ENCODE peak calls at places on chromosome 2, in eight cellular contexts. One of them, this sample, is unnamed.

GRCh38 chr2:144938308-144938709 is 418.4 kb upstream of the ZEB2 start:
- DNase-seq in stomach: no peak
- DNase-seq in cardiac muscle cell: peak; percentile 94
- DNase-seq in upper lobe of right lung: no peak
- DNase-seq in colonic mucosa: no peak
- DNase-seq in astrocyte of the cerebellum: peak; percentile 66
- DNase-seq in BJ: peak; percentile 57
- DNase-seq in transverse colon: no peak
- DNase-seq in this sample: no peak

GRCh38 chr2:113925884-113926283 is 36.0 kb downstream of the ACTR3 start:
- DNase-seq in stomach: no peak
- DNase-seq in cardiac muscle cell: no peak
- DNase-seq in upper lobe of right lung: no peak
- DNase-seq in colonic mucosa: no peak
- DNase-seq in astrocyte of the cerebellum: no peak
- DNase-seq in BJ: no peak
- DNase-seq in transverse colon: no peak
- DNase-seq in this sample: no peak

GRCh38 chr2:18325118-18325517 is 235.3 kb downstream of the RDH14 start:
- DNase-seq in stomach: no peak
- DNase-seq in cardiac muscle cell: no peak
- DNase-seq in upper lobe of right lung: no peak
- DNase-seq in colonic mucosa: no peak
- DNase-seq in astrocyte of the cerebellum: no peak
- DNase-seq in BJ: no peak
- DNase-seq in transverse colon: no peak
- DNase-seq in this sample: no peak

GRCh38 chr2:41836944-41837343 is 210.9 kb upstream of the PKDCC start:
- DNase-seq in stomach: peak; percentile 45
- DNase-seq in cardiac muscle cell: peak; percentile 70
- DNase-seq in upper lobe of right lung: no peak
- DNase-seq in colonic mucosa: peak; percentile 55
- DNase-seq in astrocyte of the cerebellum: peak; percentile 53
- DNase-seq in BJ: no peak
- DNase-seq in transverse colon: peak; percentile 35
- DNase-seq in this sample: no peak

GRCh38 chr2:172461591-172462392 is 34.4 kb downstream of the ITGA6 start:
- DNase-seq in stomach: peak; percentile 83
- DNase-seq in cardiac muscle cell: peak; percentile 57
- DNase-seq in upper lobe of right lung: peak; percentile 86
- DNase-seq in colonic mucosa: peak; percentile 84
- DNase-seq in astrocyte of the cerebellum: no peak
- DNase-seq in BJ: no peak
- DNase-seq in transverse colon: peak; percentile 84
- DNase-seq in this sample: peak; percentile 73

GRCh38 chr2:22020101-22020742 is 896.5 kb downstream of the TDRD15 start:
- DNase-seq in stomach: no peak
- DNase-seq in cardiac muscle cell: peak; percentile 24
- DNase-seq in upper lobe of right lung: no peak
- DNase-seq in colonic mucosa: no peak
- DNase-seq in astrocyte of the cerebellum: no peak
- DNase-seq in BJ: no peak
- DNase-seq in transverse colon: no peak
- DNase-seq in this sample: no peak

GRCh38 chr2:890791-891190 is 59.9 kb upstream of the SNTG2 start:
- DNase-seq in stomach: no peak
- DNase-seq in cardiac muscle cell: no peak
- DNase-seq in upper lobe of right lung: no peak
- DNase-seq in colonic mucosa: no peak
- DNase-seq in astrocyte of the cerebellum: no peak
- DNase-seq in BJ: peak; percentile 14
- DNase-seq in transverse colon: no peak
- DNase-seq in this sample: no peak

GRCh38 chr2:146041291-146041868 is 1521.5 kb upstream of the ZEB2 start:
- DNase-seq in stomach: no peak
- DNase-seq in cardiac muscle cell: no peak
- DNase-seq in upper lobe of right lung: no peak
- DNase-seq in colonic mucosa: no peak
- DNase-seq in astrocyte of the cerebellum: no peak
- DNase-seq in BJ: no peak
- DNase-seq in transverse colon: no peak
- DNase-seq in this sample: no peak

GRCh38 chr2:44751754-44752479 is 189.6 kb upstream of the SIX3 start:
- DNase-seq in stomach: no peak
- DNase-seq in cardiac muscle cell: no peak
- DNase-seq in upper lobe of right lung: no peak
- DNase-seq in colonic mucosa: no peak
- DNase-seq in astrocyte of the cerebellum: no peak
- DNase-seq in BJ: no peak
- DNase-seq in transverse colon: no peak
- DNase-seq in this sample: no peak

GRCh38 chr2:150924862-150925261 is 336.8 kb downstream of the RBM43 start:
- DNase-seq in stomach: no peak
- DNase-seq in cardiac muscle cell: no peak
- DNase-seq in upper lobe of right lung: no peak
- DNase-seq in colonic mucosa: no peak
- DNase-seq in astrocyte of the cerebellum: no peak
- DNase-seq in BJ: no peak
- DNase-seq in transverse colon: no peak
- DNase-seq in this sample: no peak

GRCh38 chr2:41668529-41668928 is 379.3 kb upstream of the PKDCC start:
- DNase-seq in stomach: no peak
- DNase-seq in cardiac muscle cell: no peak
- DNase-seq in upper lobe of right lung: no peak
- DNase-seq in colonic mucosa: no peak
- DNase-seq in astrocyte of the cerebellum: no peak
- DNase-seq in BJ: no peak
- DNase-seq in transverse colon: no peak
- DNase-seq in this sample: no peak

GRCh38 chr2:217940261-217941220 is 62.3 kb downstream of the TNS1 start:
- DNase-seq in stomach: no peak
- DNase-seq in cardiac muscle cell: no peak
- DNase-seq in upper lobe of right lung: peak; percentile 87
- DNase-seq in colonic mucosa: no peak
- DNase-seq in astrocyte of the cerebellum: no peak
- DNase-seq in BJ: no peak
- DNase-seq in transverse colon: no peak
- DNase-seq in this sample: no peak
- H3K4me3 ChIP-seq in stomach: peak overlapping the region; percentile 55
- H3K4me3 ChIP-seq in cardiac muscle cell: no peak overlapping the region
- H3K4me3 ChIP-seq in upper lobe of right lung: peak overlapping the region; percentile 86
- H3K4me3 ChIP-seq in colonic mucosa: peak overlapping the region; percentile 29
- H3K4me3 ChIP-seq in astrocyte of the cerebellum: no peak overlapping the region
- H3K4me3 ChIP-seq in BJ: no peak overlapping the region
- H3K4me3 ChIP-seq in transverse colon: peak overlapping the region; percentile 46
- H3K4me3 ChIP-seq in this sample: peak overlapping the region; percentile 37

DNA sequence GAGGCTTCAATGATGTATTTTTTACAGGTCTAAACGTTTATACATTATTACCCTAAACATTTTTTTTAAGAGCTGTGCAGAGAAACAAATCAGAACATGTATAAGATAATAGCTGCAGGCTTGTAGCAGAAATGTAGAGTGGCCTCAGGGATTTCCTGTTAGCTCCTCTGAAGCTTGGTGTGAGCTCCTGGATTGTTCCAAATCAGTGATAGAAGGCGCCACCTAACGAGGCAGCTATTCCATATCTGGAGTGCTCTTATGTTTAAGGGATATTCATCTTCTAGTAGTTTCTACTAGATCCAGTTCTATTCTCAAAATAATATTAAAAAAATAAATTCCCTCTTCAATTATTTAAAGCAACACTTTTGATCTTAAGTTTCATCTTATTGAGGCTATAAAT is 93.1 kb downstream of the LRP1B start:
- DNase-seq in stomach: no peak
- DNase-seq in cardiac muscle cell: no peak
- DNase-seq in upper lobe of right lung: no peak
- DNase-seq in colonic mucosa: no peak
- DNase-seq in astrocyte of the cerebellum: no peak
- DNase-seq in BJ: no peak
- DNase-seq in transverse colon: no peak
- DNase-seq in this sample: no peak
- TF ChIP-seq CTCF in stomach: no peak
- TF ChIP-seq CTCF in cardiac muscle cell: no peak
- TF ChIP-seq CTCF in upper lobe of right lung: no peak
- TF ChIP-seq CTCF in colonic mucosa: no peak
- TF ChIP-seq CTCF in astrocyte of the cerebellum: no peak
- TF ChIP-seq CTCF in BJ: no peak
- TF ChIP-seq CTCF in transverse colon: no peak
- TF ChIP-seq CTCF in this sample: no peak

GRCh38 chr2:40363631-40364030 is 88.3 kb downstream of the SLC8A1 start:
- DNase-seq in stomach: no peak
- DNase-seq in cardiac muscle cell: peak; percentile 43
- DNase-seq in upper lobe of right lung: no peak
- DNase-seq in colonic mucosa: no peak
- DNase-seq in astrocyte of the cerebellum: peak; percentile 54
- DNase-seq in BJ: no peak
- DNase-seq in transverse colon: no peak
- DNase-seq in this sample: no peak
- H3K4me3 ChIP-seq in stomach: peak overlapping the region; percentile 15
- H3K4me3 ChIP-seq in cardiac muscle cell: no peak overlapping the region
- H3K4me3 ChIP-seq in upper lobe of right lung: peak overlapping the region; percentile 31
- H3K4me3 ChIP-seq in colonic mucosa: no peak overlapping the region
- H3K4me3 ChIP-seq in astrocyte of the cerebellum: no peak overlapping the region
- H3K4me3 ChIP-seq in BJ: no peak overlapping the region
- H3K4me3 ChIP-seq in transverse colon: peak overlapping the region; percentile 28
- H3K4me3 ChIP-seq in this sample: no peak overlapping the region

GRCh38 chr2:188506843-188507242 is 215.2 kb downstream of the GULP1 start:
- DNase-seq in stomach: no peak
- DNase-seq in cardiac muscle cell: no peak
- DNase-seq in upper lobe of right lung: no peak
- DNase-seq in colonic mucosa: no peak
- DNase-seq in astrocyte of the cerebellum: no peak
- DNase-seq in BJ: no peak
- DNase-seq in transverse colon: no peak
- DNase-seq in this sample: no peak

GRCh38 chr2:188511346-188511745 is 219.7 kb downstream of the GULP1 start:
- DNase-seq in stomach: no peak
- DNase-seq in cardiac muscle cell: no peak
- DNase-seq in upper lobe of right lung: no peak
- DNase-seq in colonic mucosa: no peak
- DNase-seq in astrocyte of the cerebellum: no peak
- DNase-seq in BJ: no peak
- DNase-seq in transverse colon: no peak
- DNase-seq in this sample: no peak

GRCh38 chr2:188515918-188516317 is 224.2 kb downstream of the GULP1 start:
- DNase-seq in stomach: no peak
- DNase-seq in cardiac muscle cell: no peak
- DNase-seq in upper lobe of right lung: no peak
- DNase-seq in colonic mucosa: no peak
- DNase-seq in astrocyte of the cerebellum: no peak
- DNase-seq in BJ: no peak
- DNase-seq in transverse colon: no peak
- DNase-seq in this sample: no peak

GRCh38 chr2:188517549-188518255 is 226.0 kb downstream of the GULP1 start:
- DNase-seq in stomach: no peak
- DNase-seq in cardiac muscle cell: no peak
- DNase-seq in upper lobe of right lung: no peak
- DNase-seq in colonic mucosa: no peak
- DNase-seq in astrocyte of the cerebellum: no peak
- DNase-seq in BJ: no peak
- DNase-seq in transverse colon: no peak
- DNase-seq in this sample: no peak

DNA sequence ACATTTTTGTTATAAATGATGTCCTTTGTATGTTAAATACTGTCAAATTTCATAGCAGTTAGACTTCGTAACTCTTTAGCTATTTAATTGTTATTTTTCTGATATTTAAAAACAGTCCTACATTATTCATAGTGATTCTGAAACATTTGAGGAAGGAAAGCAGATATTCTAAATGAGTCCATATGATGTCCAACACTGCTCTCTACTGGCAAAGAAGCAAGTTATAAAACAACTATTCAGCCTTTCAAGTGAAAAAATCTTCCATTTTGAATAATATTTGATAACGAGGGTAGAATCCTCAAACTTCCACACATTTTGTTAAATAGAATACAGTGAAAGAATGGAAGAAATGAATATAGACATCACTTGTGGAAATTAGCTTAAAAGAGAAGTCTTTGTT is 220.8 kb downstream of the GULP1 start:
- DNase-seq in stomach: no peak
- DNase-seq in cardiac muscle cell: peak; percentile 81
- DNase-seq in upper lobe of right lung: no peak
- DNase-seq in colonic mucosa: no peak
- DNase-seq in astrocyte of the cerebellum: peak; percentile 60
- DNase-seq in BJ: no peak
- DNase-seq in transverse colon: no peak
- DNase-seq in this sample: no peak
- TF ChIP-seq CTCF in stomach: no peak
- TF ChIP-seq CTCF in cardiac muscle cell: peak; percentile 49
- TF ChIP-seq CTCF in upper lobe of right lung: peak; percentile 47
- TF ChIP-seq CTCF in colonic mucosa: peak; percentile 34
- TF ChIP-seq CTCF in astrocyte of the cerebellum: peak; percentile 23
- TF ChIP-seq CTCF in BJ: peak; percentile 54
- TF ChIP-seq CTCF in transverse colon: peak; percentile 33
- TF ChIP-seq CTCF in this sample: peak; percentile 18

GRCh38 chr2:120012363-120012762 is 514 bp upstream of the EPB41L5 start:
- DNase-seq in stomach: no peak
- DNase-seq in cardiac muscle cell: no peak
- DNase-seq in upper lobe of right lung: no peak
- DNase-seq in colonic mucosa: no peak
- DNase-seq in astrocyte of the cerebellum: no peak
- DNase-seq in BJ: no peak
- DNase-seq in transverse colon: no peak
- DNase-seq in this sample: no peak
- H3K4me3 ChIP-seq in stomach: peak overlapping the region; percentile 83
- H3K4me3 ChIP-seq in cardiac muscle cell: peak overlapping the region; percentile 79
- H3K4me3 ChIP-seq in upper lobe of right lung: peak overlapping the region; percentile 85
- H3K4me3 ChIP-seq in colonic mucosa: peak overlapping the region; percentile 85
- H3K4me3 ChIP-seq in astrocyte of the cerebellum: peak overlapping the region; percentile 90
- H3K4me3 ChIP-seq in BJ: peak overlapping the region; percentile 72
- H3K4me3 ChIP-seq in transverse colon: peak overlapping the region; percentile 92
- H3K4me3 ChIP-seq in this sample: peak overlapping the region; percentile 100

GRCh38 chr2:51649366-51649765 is 617.4 kb upstream of the NRXN1 start:
- DNase-seq in stomach: no peak
- DNase-seq in cardiac muscle cell: no peak
- DNase-seq in upper lobe of right lung: no peak
- DNase-seq in colonic mucosa: no peak
- DNase-seq in astrocyte of the cerebellum: no peak
- DNase-seq in BJ: no peak
- DNase-seq in transverse colon: no peak
- DNase-seq in this sample: no peak
- TF ChIP-seq CTCF in stomach: no peak
- TF ChIP-seq CTCF in cardiac muscle cell: no peak
- TF ChIP-seq CTCF in upper lobe of right lung: no peak
- TF ChIP-seq CTCF in colonic mucosa: no peak
- TF ChIP-seq CTCF in astrocyte of the cerebellum: no peak
- TF ChIP-seq CTCF in BJ: no peak
- TF ChIP-seq CTCF in transverse colon: no peak
- TF ChIP-seq CTCF in this sample: no peak

This sample was measured in prostate gland.